ENCODE peak calls at places on chromosomes 3 and 15, in four cellular contexts. B is Ammon's horn, P is T-cell, K is activated T-cell treated with anti-CD3 and anti-CD28 coated beads for 24 hours. A is an unnamed sample.
A peak's percentile ranks its signal among the peaks of the same experiment; 100 is the strongest.

GRCh38 chr3:168165390-168166269 is 69.9 kb upstream of the GOLIM4 start:
- DNase-seq in B (peak; percentile 89), P (no peak), K (peak; percentile 7), A (no peak)

GRCh38 chr15:63284379-63284778 is 7.0 kb downstream of the APH1B start:
- DNase-seq in B (no peak), P (no peak), K (no peak), A (no peak)

GRCh38 chr3:190684776-190685175 is 170.9 kb downstream of the IL1RAP start:
- DNase-seq in B (no peak), P (no peak), K (no peak), A (no peak)

GRCh38 chr15:32870240-32871033 is 152.6 kb downstream of the GREM1 start:
- DNase-seq in B (no peak), P (no peak), K (no peak), A (no peak)

GRCh38 chr3:23676093-23676492 is 129.7 kb upstream of the UBE2E1 start:
- DNase-seq in B (no peak), P (no peak), K (no peak), A (no peak)

GRCh38 chr3:132273043-132273442 is 44.2 kb upstream of the ACP3 start:
- DNase-seq in B (no peak), P (no peak), K (no peak), A (no peak)

GRCh38 chr15:35522061-35522460 is 23.9 kb downstream of the DPH6 start:
- DNase-seq in B (no peak), P (no peak), K (no peak), A (no peak)

GRCh38 chr15:63156708-63157065 is 590 bp downstream of the RPS27L start:
- DNase-seq in B (peak; percentile 48), P (no peak), K (no peak), A (no peak)

A was measured in esophagus muscularis mucosa.